ENCODE peak calls at places on chromosomes 5 and 9, in five cellular contexts. A is dorsolateral prefrontal cortex, F is ovary, J is PC-3, B is tibial nerve. X is an unnamed sample.

GRCh38 chr9:121246821-121247511 is 21.0 kb upstream of the GSN start:
- DNase-seq in J (no peak), F (no peak), A (no peak), B (no peak), X (no peak)

GRCh38 chr9:4604678-4605095 is 57.4 kb upstream of the PLPP6 start:
- DNase-seq in F (no peak), B (peak), J (peak), A (peak), X (peak)

GRCh38 chr5:103505581-103506305 is 56.8 kb downstream of the NUDT12 start:
- DNase-seq in F (no peak), B (peak), J (peak), A (no peak), X (no peak)

GRCh38 chr5:141709704-141710267 is 27.8 kb upstream of the ARAP3 start:
- DNase-seq in F (no peak), B (no peak), J (no peak), A (no peak), X (no peak)

GRCh38 chr9:71911908-71912325 is 478 bp downstream of the C9orf85 start:
- DNase-seq in F (peak), B (no peak), A (no peak), J (no peak), X (no peak)

GRCh38 chr5:1118231-1118698 is 6.4 kb upstream of the SLC12A7 start:
- DNase-seq in F (peak), B (no peak), A (peak), J (peak), X (no peak)

GRCh38 chr5:68673451-68674180 is 420.2 kb upstream of the SLC30A5 start:
- DNase-seq in B (no peak), F (no peak), A (no peak), J (no peak), X (no peak)

GRCh38 chr5:164009628-164010027 is 504.2 kb downstream of the MAT2B start:
- DNase-seq in B (no peak), F (no peak), A (no peak), J (no peak), X (no peak)

GRCh38 chr9:112061152-112061740 is 113.9 kb downstream of the SUSD1 start:
- DNase-seq in A (peak), B (peak), F (no peak), J (peak), X (no peak)

GRCh38 chr5:115360036-115360685 is 63.7 kb upstream of the CCDC112 start:
- DNase-seq in A (no peak), F (no peak), B (no peak), J (peak), X (no peak)

GRCh38 chr5:52867809-52868208 is 80.1 kb downstream of the ITGA1 start:
- DNase-seq in B (no peak), A (no peak), J (peak), F (no peak), X (no peak)

GRCh38 chr9:5493597-5494511 is 16.5 kb upstream of the PDCD1LG2 start:
- DNase-seq in F (no peak), J (peak), A (no peak), B (peak), X (no peak)

GRCh38 chr5:41869150-41869738 is 981 bp downstream of the OXCT1 start:
- DNase-seq in A (peak), F (peak), J (peak), B (peak), X (no peak)

GRCh38 chr9:133534346-133535284 is at the start of gene ADAMTSL2:
- DNase-seq in B (no peak), F (peak), J (no peak), A (peak), X (peak)

GRCh38 chr5:41156739-41157138 is 56.6 kb downstream of the C6 start:
- DNase-seq in A (no peak), J (peak), F (no peak), B (no peak), X (no peak)

GRCh38 chr9:129282308-129283211 is 104.5 kb upstream of the IER5L start:
- DNase-seq in B (no peak), A (no peak), F (peak), J (no peak), X (peak)

GRCh38 chr5:54002183-54002770 is 308.1 kb downstream of the ARL15 start:
- DNase-seq in B (no peak), F (no peak), J (no peak), A (no peak), X (no peak)

GRCh38 chr9:112104401-112104800 is 70.7 kb downstream of the SUSD1 start:
- DNase-seq in F (no peak), B (no peak), A (no peak), J (no peak), X (no peak)

GRCh38 chr5:141637266-141637692 is 482 bp downstream of the RELL2 start:
- DNase-seq in B (no peak), F (no peak), J (no peak), A (peak), X (peak)

GRCh38 chr5:141846031-141846430 is 32.2 kb downstream of the PCDH1 start:
- DNase-seq in A (peak), J (no peak), B (no peak), F (no peak), X (peak)

GRCh38 chr5:138438724-138439536 is at the start of gene REEP2:
- DNase-seq in B (no peak), J (peak), F (peak), A (peak), X (peak)

GRCh38 chr5:140250386-140250785 is 52.5 kb downstream of the PFDN1 start:
- DNase-seq in J (no peak), B (no peak), A (no peak), F (no peak), X (no peak)

GRCh38 chr5:146582015-146582414 is 66.0 kb upstream of the GPR151 start:
- DNase-seq in J (no peak), B (no peak), F (no peak), A (no peak), X (no peak)

GRCh38 chr5:186091-187041 is 4.9 kb upstream of the LRRC14B start:
- DNase-seq in F (no peak), B (no peak), A (no peak), J (no peak), X (no peak)

GRCh38 chr5:2687746-2688145 is 63.7 kb downstream of the IRX2 start:
- DNase-seq in B (no peak), J (no peak), F (no peak), A (no peak), X (no peak)

GRCh38 chr9:69122086-69122390 is 52.0 kb upstream of the TJP2 start:
- DNase-seq in A (peak), F (peak), J (peak), B (peak), X (peak)

GRCh38 chr9:97981828-97982164 is 1.3 kb upstream of the ANP32B start:
- DNase-seq in A (no peak), B (no peak), J (no peak), F (no peak), X (no peak)

GRCh38 chr9:90102292-90102901 is 497.6 kb downstream of the GADD45G start:
- DNase-seq in F (peak), A (peak), J (peak), B (peak), X (peak)

GRCh38 chr9:125749951-125750655 is 2.9 kb downstream of the PBX3 start:
- DNase-seq in B (no peak), F (no peak), A (no peak), J (no peak), X (no peak)

GRCh38 chr5:138241688-138242547 is 28.8 kb upstream of the CDC23 start:
- DNase-seq in A (peak), F (peak), J (no peak), B (peak), X (peak)

GRCh38 chr5:13403351-13403750 is 541.1 kb downstream of the DNAH5 start:
- DNase-seq in J (no peak), F (no peak), B (no peak), A (no peak), X (no peak)

GRCh38 chr9:112831281-112831851 is 59.3 kb downstream of the SLC46A2 start:
- DNase-seq in J (peak), B (no peak), A (no peak), F (no peak), X (no peak)

GRCh38 chr5:180439911-180440769 is 54.0 kb upstream of the CNOT6 start:
- DNase-seq in F (no peak), B (no peak), J (no peak), A (no peak), X (peak)
- TF ChIP-seq CTCF in F (no peak), B (no peak), J (no peak), A (no peak), X (peak)

GRCh38 chr9:105311317-105311716 is 66.9 kb downstream of the SLC44A1 start:
- DNase-seq in A (no peak), F (no peak), J (peak), B (no peak), X (no peak)
- H3K27ac ChIP-seq in A (peak), F (no peak), J (no peak), B (no peak), X (no peak)

GRCh38 chr9:137303893-137304382 is 1.9 kb upstream of the NRARP start:
- DNase-seq in B (no peak), A (no peak), F (no peak), J (no peak), X (peak)

GRCh38 chr9:137305788-137306545 is 3.9 kb upstream of the NRARP start:
- DNase-seq in B (no peak), F (peak), A (no peak), J (no peak), X (peak)

GRCh38 chr9:137303031-137303892 is 1.2 kb upstream of the NRARP start:
- DNase-seq in J (no peak), B (no peak), F (peak), A (no peak), X (peak)

GRCh38 chr9:137305060-137305787 is 3.2 kb upstream of the NRARP start:
- DNase-seq in F (peak), A (peak), J (no peak), B (no peak), X (peak)

GRCh38 chr9:137304383-137305059 is 2.5 kb upstream of the NRARP start:
- DNase-seq in B (no peak), A (no peak), F (peak), J (no peak), X (peak)
- TF ChIP-seq CTCF in B (no peak), A (peak), F (no peak), J (no peak), X (no peak)

GRCh38 chr5:136023935-136024645 is 4.7 kb upstream of the TGFBI start:
- DNase-seq in A (no peak), J (no peak), B (no peak), F (no peak), X (peak)
- H3K27ac ChIP-seq in A (no peak), J (no peak), B (peak), F (no peak), X (no peak)

GRCh38 chr9:9003184-9003583 is 1203.6 kb upstream of the DMAC1 start:
- DNase-seq in A (peak), J (no peak), B (peak), F (no peak), X (peak)

DNA sequence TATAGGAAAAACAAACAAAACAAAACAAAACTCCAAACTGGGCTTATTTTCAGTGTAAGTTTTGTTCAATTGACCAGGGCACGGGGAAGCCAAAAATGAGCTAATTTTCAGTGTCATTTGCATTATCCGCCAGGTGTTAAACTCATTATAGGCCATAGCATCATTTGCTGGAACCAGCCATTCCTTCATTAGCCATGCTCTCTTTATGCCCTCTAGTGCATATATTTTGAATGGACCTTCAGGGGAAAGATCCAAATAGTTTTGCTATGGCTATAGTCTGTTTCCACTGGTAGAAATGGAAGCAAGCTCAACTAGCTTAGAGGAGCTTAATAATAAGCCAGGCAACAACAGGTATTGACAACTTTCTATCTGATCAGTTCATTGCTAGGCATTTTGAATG is 1205.3 kb upstream of the DMAC1 start:
- DNase-seq in A (no peak), B (no peak), J (no peak), F (no peak), X (no peak)
- TF ChIP-seq CTCF in A (peak), B (no peak), J (no peak), F (no peak), X (peak)

DNA sequence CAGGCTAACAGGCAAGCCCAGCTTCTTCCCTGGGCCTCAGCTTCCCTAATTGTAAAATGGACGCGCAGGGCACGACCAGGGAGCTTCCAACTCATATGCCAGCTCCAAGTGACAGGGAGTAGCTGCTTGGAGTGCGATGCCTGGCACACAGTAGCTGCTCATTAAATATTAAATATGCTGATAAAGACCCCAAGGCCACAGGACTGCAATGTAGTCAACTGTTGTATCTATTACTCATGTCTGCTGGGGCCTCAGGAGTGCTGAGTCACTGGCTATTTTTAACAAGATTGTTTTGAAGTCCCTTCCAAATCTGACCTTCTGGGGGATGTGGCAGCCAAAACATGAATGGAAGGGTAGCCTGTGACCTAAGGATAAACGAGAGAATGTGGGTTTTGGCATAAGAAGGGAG is 17.7 kb downstream of the TNIP1 start:
- DNase-seq in A (no peak), F (no peak), J (peak), B (peak), X (no peak)
- H3K27ac ChIP-seq in A (peak), F (peak), J (peak), B (peak), X (no peak)

X was measured in endodermal cell.